ENCODE peak calls at places on chromosomes 6 and 20, in five cellular contexts. I, V, S, H and P are unnamed samples.

GRCh38 chr6:112232845-112233256 is 21.5 kb downstream of the LAMA4 start:
- DNase-seq in I (no peak), V (no peak), S (peak; percentile 84), H (no peak), P (no peak)

GRCh38 chr20:44809380-44810060 is 826 bp downstream of the RIMS4 start:
- DNase-seq in I (no peak), V (no peak), S (no peak), H (no peak), P (peak; percentile 81)

GRCh38 chr20:45407783-45408645 is at the start of gene DBNDD2:
- DNase-seq in I (no peak), V (no peak), S (no peak), H (no peak), P (no peak)

GRCh38 chr6:26124550-26125014 is 37.4 kb downstream of the HFE start:
- DNase-seq in I (no peak), V (no peak), S (peak; percentile 30), H (no peak), P (no peak)

GRCh38 chr6:135680964-135681913 is 170.3 kb upstream of the PDE7B start:
- DNase-seq in I (no peak), V (no peak), S (no peak), H (no peak), P (no peak)

GRCh38 chr6:96760153-96760687 is 77.1 kb downstream of the GPR63 start:
- DNase-seq in I (no peak), V (no peak), S (no peak), H (no peak), P (peak; percentile 30)

GRCh38 chr20:9235518-9235917 is 166.6 kb downstream of the PLCB4 start:
- DNase-seq in I (no peak), V (no peak), S (peak; percentile 79), H (no peak), P (no peak)

GRCh38 chr6:65819152-65819551 is 112.1 kb upstream of the EYS start:
- DNase-seq in I (no peak), V (no peak), S (no peak), H (no peak), P (no peak)

GRCh38 chr20:59831901-59832240 is 101.6 kb downstream of the SYCP2 start:
- DNase-seq in I (peak; percentile 20), V (no peak), S (no peak), H (no peak), P (no peak)

GRCh38 chr6:25660512-25660911 is 8.5 kb downstream of the SCGN start:
- DNase-seq in I (no peak), V (no peak), S (peak; percentile 89), H (no peak), P (no peak)

GRCh38 chr20:63177785-63178444 is 38.0 kb downstream of the YTHDF1 start:
- DNase-seq in I (no peak), V (no peak), S (no peak), H (no peak), P (peak; percentile 84)

GRCh38 chr6:104711371-104711770 is 148.3 kb downstream of the HACE1 start:
- DNase-seq in I (peak; percentile 47), V (no peak), S (peak; percentile 61), H (no peak), P (no peak)

GRCh38 chr6:147855823-147856222 is 347.3 kb downstream of the SAMD5 start:
- DNase-seq in I (no peak), V (no peak), S (no peak), H (no peak), P (no peak)

GRCh38 chr20:36313476-36313875 is 7.3 kb downstream of the DLGAP4 start:
- DNase-seq in I (peak; percentile 12), V (peak; percentile 28), S (no peak), H (no peak), P (no peak)

GRCh38 chr6:33671381-33672072 is 40.0 kb downstream of the UQCC2 start:
- DNase-seq in I (no peak), V (no peak), S (peak; percentile 14), H (no peak), P (no peak)

GRCh38 chr20:32356935-32357868 is 929 bp upstream of the ASXL1 start:
- DNase-seq in I (peak; percentile 52), V (no peak), S (peak; percentile 79), H (peak; percentile 39), P (peak; percentile 26)

GRCh38 chr6:134240664-134241431 is 77.1 kb downstream of the SGK1 start:
- DNase-seq in I (peak; percentile 86), V (peak; percentile 82), S (no peak), H (peak; percentile 89), P (no peak)

GRCh38 chr20:19901226-19901625 is 115.9 kb upstream of the NAA20 start:
- DNase-seq in I (no peak), V (no peak), S (peak; percentile 27), H (no peak), P (no peak)

GRCh38 chr6:159061805-159062563 is 17.2 kb upstream of the TAGAP start:
- DNase-seq in I (peak; percentile 45), V (no peak), S (no peak), H (no peak), P (no peak)

GRCh38 chr6:1399085-1399780 is 9.9 kb downstream of the FOXF2 start:
- DNase-seq in I (no peak), V (no peak), S (no peak), H (no peak), P (peak; percentile 60)

GRCh38 chr6:145372671-145373123 is 362.6 kb downstream of the EPM2A start:
- DNase-seq in I (no peak), V (no peak), S (peak; percentile 59), H (no peak), P (no peak)

GRCh38 chr6:21386744-21387143 is 206.8 kb upstream of the SOX4 start:
- DNase-seq in I (no peak), V (no peak), S (no peak), H (no peak), P (no peak)

GRCh38 chr20:64107736-64108457 is 532 bp upstream of the NPBWR2 start:
- DNase-seq in I (peak; percentile 19), V (peak; percentile 51), S (no peak), H (peak; percentile 19), P (no peak)

GRCh38 chr6:16635810-16636602 is 125.3 kb downstream of the ATXN1 start:
- DNase-seq in I (peak; percentile 30), V (no peak), S (peak; percentile 74), H (peak; percentile 41), P (peak; percentile 35)

GRCh38 chr20:43358811-43359210 is 98.9 kb upstream of the SRSF6 start:
- DNase-seq in I (no peak), V (no peak), S (no peak), H (no peak), P (no peak)

GRCh38 chr20:9126527-9126926 is 57.6 kb downstream of the PLCB4 start:
- DNase-seq in I (no peak), V (no peak), S (no peak), H (no peak), P (no peak)

GRCh38 chr6:107114872-107115694 is at the start of gene BEND3:
- DNase-seq in I (peak; percentile 29), V (peak; percentile 79), S (peak; percentile 47), H (peak; percentile 40), P (peak; percentile 89)

GRCh38 chr20:37516697-37517370 is 4.2 kb upstream of the NNAT start:
- DNase-seq in I (peak; percentile 24), V (no peak), S (no peak), H (no peak), P (no peak)

GRCh38 chr6:35622283-35622682 is 66.4 kb downstream of the FKBP5 start:
- DNase-seq in I (no peak), V (no peak), S (no peak), H (no peak), P (no peak)

GRCh38 chr6:35629876-35630378 is 58.8 kb downstream of the FKBP5 start:
- DNase-seq in I (no peak), V (no peak), S (no peak), H (no peak), P (no peak)

GRCh38 chr6:35620706-35621105 is 68.0 kb downstream of the FKBP5 start:
- DNase-seq in I (no peak), V (no peak), S (no peak), H (no peak), P (no peak)

GRCh38 chr6:35624341-35625070 is 64.2 kb downstream of the FKBP5 start:
- DNase-seq in I (no peak), V (no peak), S (peak; percentile 40), H (no peak), P (peak; percentile 17)
- H3K36me3 ChIP-seq in I (peaks cover 95% of the 10 kb centered on the region), V (peaks cover 91% of the 10 kb centered on the region), S (no peaks in the 10 kb centered on the region), H (no peaks in the 10 kb centered on the region), P (peaks cover 2% of the 10 kb centered on the region)

DNA sequence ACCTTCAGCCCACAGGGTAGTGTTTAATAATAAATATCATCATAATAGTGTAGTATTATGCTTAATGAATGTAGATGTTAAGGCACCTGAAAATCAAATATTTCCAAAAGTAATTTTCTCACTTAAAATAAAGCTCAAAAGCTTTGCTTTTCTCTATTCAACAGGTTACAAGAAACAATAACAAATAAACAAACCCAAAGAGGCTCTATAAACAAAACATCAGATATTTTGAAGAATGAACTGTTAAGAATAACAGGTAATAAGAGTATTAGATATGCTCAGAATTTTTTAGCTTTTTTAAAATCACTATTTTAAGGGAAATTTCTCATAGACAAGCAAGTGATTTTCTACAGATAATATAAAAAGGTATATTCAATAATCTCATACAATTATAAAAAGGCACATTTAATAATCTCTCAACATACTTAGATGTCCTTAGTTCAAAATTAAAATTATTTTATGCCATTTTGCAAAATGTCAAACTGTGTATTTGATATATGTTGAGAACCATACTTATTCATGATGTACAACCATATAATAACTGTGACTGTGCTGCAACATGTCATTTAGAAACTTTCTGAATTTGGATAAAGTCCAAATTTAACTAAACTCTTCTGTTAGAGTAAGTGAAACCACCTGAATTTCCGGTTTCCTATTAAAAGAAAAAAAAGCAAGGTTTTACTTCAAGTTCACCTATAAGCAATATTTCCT is 35.8 kb downstream of the PHIP start:
- DNase-seq in I (no peak), V (no peak), S (no peak), H (no peak), P (no peak)
- H3K36me3 ChIP-seq in I (peaks cover 31% of the 10 kb centered on the region), V (peaks cover 35% of the 10 kb centered on the region), S (peaks cover 24% of the 10 kb centered on the region), H (no peaks in the 10 kb centered on the region), P (peaks cover 3% of the 10 kb centered on the region)

DNA sequence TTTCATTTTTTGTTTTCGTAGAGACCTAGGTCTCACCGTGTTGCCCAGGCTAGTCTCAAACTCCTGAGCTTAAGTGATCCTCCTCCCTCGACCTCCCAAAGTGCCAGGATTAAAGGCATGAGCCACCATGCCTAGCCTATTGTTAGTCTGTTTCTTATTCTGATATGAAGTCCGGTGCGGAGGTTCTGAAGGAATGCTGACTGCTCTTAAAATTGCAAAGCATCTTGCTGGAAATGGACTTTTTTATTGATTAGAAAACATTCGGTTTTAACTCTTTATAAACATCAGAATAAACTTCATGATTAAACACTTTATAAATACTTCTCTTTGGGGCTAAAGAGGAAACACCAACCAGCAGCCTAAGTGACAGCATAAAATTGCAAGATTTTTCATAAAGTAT is 3.2 kb downstream of the TNFAIP3 start:
- DNase-seq in I (no peak), V (no peak), S (no peak), H (no peak), P (no peak)
- H3K36me3 ChIP-seq in I (peaks cover 19% of the 10 kb centered on the region), V (peaks cover 17% of the 10 kb centered on the region), S (no peaks in the 10 kb centered on the region), H (no peaks in the 10 kb centered on the region), P (no peaks in the 10 kb centered on the region)

GRCh38 chr6:89680551-89680950 is 42.0 kb upstream of the LYRM2 start:
- DNase-seq in I (no peak), V (no peak), S (no peak), H (no peak), P (no peak)

GRCh38 chr6:89679215-89680120 is 40.9 kb upstream of the LYRM2 start:
- DNase-seq in I (no peak), V (no peak), S (no peak), H (no peak), P (no peak)

GRCh38 chr6:89680150-89680549 is 41.6 kb upstream of the LYRM2 start:
- DNase-seq in I (no peak), V (no peak), S (peak; percentile 6), H (no peak), P (no peak)

GRCh38 chr6:89682991-89683390 is 44.4 kb upstream of the LYRM2 start:
- DNase-seq in I (no peak), V (no peak), S (no peak), H (no peak), P (no peak)

GRCh38 chr6:89681983-89682564 is 43.5 kb upstream of the LYRM2 start:
- DNase-seq in I (no peak), V (no peak), S (no peak), H (no peak), P (no peak)
- H3K36me3 ChIP-seq in I (peaks cover 98% of the 10 kb centered on the region), V (peaks cover 95% of the 10 kb centered on the region), S (peaks cover 37% of the 10 kb centered on the region), H (no peaks in the 10 kb centered on the region), P (peaks cover 80% of the 10 kb centered on the region)